ENCODE peak calls at places on chromosome 14, in seven cellular contexts. F is cardiac muscle cell, Y is Caco-2, R is transverse colon, W is fibroblast of lung, A is upper lobe of left lung, G is keratinocyte. Q is an unnamed sample. For H3K36me3, the result is how much of the 10 kb centered on the place peaks cover.

GRCh38 chr14:54562334-54562733 is 4.6 kb upstream of the SAMD4A start:
- DNase-seq in G (no peak), R (no peak), W (no peak), F (no peak), A (no peak), Y (no peak), Q (no peak)

GRCh38 chr14:55780156-55780946 is 200.3 kb downstream of the KTN1 start:
- DNase-seq in R (no peak), A (no peak), Y (no peak), F (peak), G (no peak), W (peak), Q (peak)

GRCh38 chr14:20455355-20456300 is 602 bp downstream of the APEX1 start:
- DNase-seq in W (peak), A (no peak), G (no peak), R (no peak), Y (no peak), F (peak), Q (no peak)

GRCh38 chr14:61514006-61514830 is 181.1 kb upstream of the HIF1A start:
- DNase-seq in A (no peak), G (no peak), R (no peak), Y (peak), F (peak), W (peak), Q (no peak)

GRCh38 chr14:48805315-48805714 is 780.9 kb downstream of the RPS29 start:
- DNase-seq in R (no peak), A (no peak), G (no peak), Y (peak), W (no peak), F (no peak), Q (peak)

GRCh38 chr14:99534333-99534732 is 53.1 kb downstream of the CCNK start:
- DNase-seq in G (no peak), R (no peak), Y (no peak), W (no peak), F (no peak), A (no peak), Q (no peak)

GRCh38 chr14:64952598-64953309 is 10.2 kb upstream of the GPX2 start:
- DNase-seq in R (no peak), W (no peak), G (no peak), Y (no peak), F (peak), A (no peak), Q (no peak)

GRCh38 chr14:55739967-55740707 is 160.1 kb downstream of the KTN1 start:
- DNase-seq in W (no peak), F (no peak), R (no peak), Y (no peak), A (no peak), G (no peak), Q (no peak)

GRCh38 chr14:105436891-105437722 is 17.5 kb downstream of the MTA1 start:
- DNase-seq in W (no peak), F (no peak), G (peak), R (peak), A (peak), Y (no peak), Q (no peak)

GRCh38 chr14:60757617-60758016 is 23.1 kb downstream of the MNAT1 start:
- DNase-seq in Y (no peak), R (no peak), A (no peak), F (peak), W (peak), G (peak), Q (no peak)

GRCh38 chr14:99286761-99287160 is 14.8 kb upstream of the BCL11B start:
- DNase-seq in W (no peak), R (no peak), G (no peak), F (no peak), Y (no peak), A (no peak), Q (no peak)

GRCh38 chr14:85296466-85297210 is 233.3 kb upstream of the FLRT2 start:
- DNase-seq in Y (peak), W (peak), F (peak), G (no peak), R (no peak), A (no peak), Q (peak)

GRCh38 chr14:60266021-60266937 is 17.3 kb downstream of the PPM1A start:
- DNase-seq in Y (peak), W (peak), R (no peak), A (no peak), F (peak), G (no peak), Q (peak)

GRCh38 chr14:23385244-23385643 is 8.4 kb downstream of the CMTM5 start:
- DNase-seq in Y (no peak), G (no peak), F (no peak), A (no peak), W (no peak), R (no peak), Q (no peak)

GRCh38 chr14:80584638-80585505 is 356.7 kb downstream of the CEP128 start:
- DNase-seq in G (peak), W (peak), R (no peak), F (no peak), Y (no peak), A (no peak), Q (no peak)

GRCh38 chr14:56549721-56550120 is 29.9 kb upstream of the TMEM260 start:
- DNase-seq in G (no peak), Y (no peak), A (no peak), W (no peak), R (no peak), F (no peak), Q (no peak)

GRCh38 chr14:44649056-44649455 is 142.0 kb upstream of the FSCB start:
- DNase-seq in Y (no peak), G (no peak), R (no peak), F (no peak), W (no peak), A (no peak), Q (no peak)

GRCh38 chr14:79580908-79581307 is 630.4 kb downstream of the DIO2 start:
- DNase-seq in A (no peak), W (no peak), G (no peak), R (no peak), F (no peak), Y (no peak), Q (no peak)

GRCh38 chr14:98700748-98701147 is 571.2 kb downstream of the BCL11B start:
- DNase-seq in W (no peak), Y (no peak), G (no peak), F (no peak), R (no peak), A (no peak), Q (no peak)

GRCh38 chr14:72513994-72514659 is 379.8 kb downstream of the DPF3 start:
- DNase-seq in W (peak), A (no peak), R (no peak), Y (peak), G (no peak), F (peak), Q (no peak)

GRCh38 chr14:76846331-76847047 is 20.3 kb downstream of the LRRC74A start:
- DNase-seq in G (no peak), F (no peak), R (no peak), W (no peak), A (no peak), Y (no peak), Q (no peak)
- TF ChIP-seq CTCF in G (no peak), F (no peak), R (no peak), W (no peak), A (no peak), Y (no peak), Q (no peak)

DNA sequence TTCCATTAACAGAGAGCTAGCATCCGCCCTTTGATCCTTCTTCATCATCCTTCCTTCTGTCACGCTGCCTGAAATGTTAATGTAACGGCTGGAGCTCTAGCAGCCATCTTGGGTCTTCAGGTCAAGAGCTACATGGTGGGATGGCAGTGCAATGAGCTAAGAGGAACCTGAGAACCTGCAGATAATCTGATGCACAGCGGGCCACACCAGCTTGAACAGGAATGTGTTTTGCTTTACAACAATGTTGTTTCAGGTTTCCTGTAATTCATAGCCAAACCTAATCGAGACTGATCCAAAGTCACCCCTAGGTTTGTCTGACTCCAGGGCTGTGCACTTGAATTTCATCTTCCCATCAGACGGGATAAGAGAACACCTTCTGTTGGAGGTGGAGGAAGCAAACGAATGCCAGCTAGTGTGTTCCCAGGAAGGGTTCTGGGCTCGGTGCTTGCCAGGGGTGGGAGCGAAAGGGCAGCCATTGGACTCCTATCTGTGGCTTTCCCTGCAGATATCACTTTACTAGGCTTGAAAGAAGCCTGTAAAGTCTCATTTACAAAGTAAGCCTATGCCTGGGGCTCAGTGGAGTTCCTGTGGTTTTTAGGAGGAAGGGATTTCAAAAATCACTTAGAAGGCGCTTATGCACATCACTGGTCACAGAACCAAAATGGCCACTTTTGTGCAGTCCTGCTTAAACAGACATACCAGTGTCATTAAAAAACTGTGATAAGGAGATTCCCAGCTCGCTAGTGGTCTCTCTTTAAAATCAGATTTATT is 22.9 kb downstream of the CLMN start:
- DNase-seq in A (no peak), W (no peak), R (no peak), F (no peak), G (no peak), Y (no peak), Q (no peak)
- H3K4me3 ChIP-seq in A (no peak), W (no peak), R (no peak), F (no peak), G (no peak), Y (no peak), Q (no peak)

GRCh38 chr14:67766035-67766680 is 50.2 kb downstream of the ZFYVE26 start:
- DNase-seq in G (no peak), F (no peak), A (peak), R (peak), W (no peak), Y (peak), Q (no peak)
- H3K36me3 ChIP-seq in G (under half), F (under half), A (half or more), R (under half), W (under half), Y (under half), Q (under half)

DNA sequence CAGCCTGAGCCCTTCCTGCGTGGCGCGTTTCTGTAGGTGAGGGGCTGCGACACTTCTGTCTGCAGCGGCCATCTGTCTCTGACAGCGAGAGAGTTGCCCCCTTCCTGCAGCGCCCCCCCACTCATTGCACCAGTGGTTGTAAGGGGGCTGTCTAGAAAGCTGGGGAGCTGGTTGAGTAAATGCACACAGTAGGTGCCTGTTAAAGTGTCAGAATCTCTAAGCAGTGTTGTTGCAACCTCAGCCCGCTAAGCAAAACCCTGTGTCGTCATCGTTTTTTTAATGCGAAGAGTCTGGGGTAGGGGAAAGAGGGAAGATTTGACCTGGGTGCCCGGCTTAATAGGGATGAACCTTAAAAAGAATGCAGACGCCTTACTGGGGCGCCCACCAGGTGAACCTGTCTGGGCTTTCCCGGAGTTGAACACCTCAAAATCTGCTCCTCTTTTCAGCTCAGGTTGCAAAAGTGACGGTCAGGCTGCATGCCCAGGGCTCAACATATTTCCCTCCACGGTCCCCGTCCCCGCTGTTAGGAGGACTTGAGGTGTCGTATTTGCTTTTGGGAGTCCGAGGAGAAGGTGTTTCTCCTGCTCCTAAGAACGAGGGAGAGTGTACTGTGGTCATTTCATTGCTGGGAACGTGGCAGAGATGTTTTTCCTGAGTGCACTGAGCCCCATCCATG is 1.0 kb downstream of the DLK1 start:
- DNase-seq in A (no peak), R (no peak), G (no peak), W (no peak), F (no peak), Y (no peak), Q (no peak)
- TF ChIP-seq CTCF in A (no peak), R (no peak), G (no peak), W (no peak), F (no peak), Y (no peak), Q (no peak)

GRCh38 chr14:104342435-104343293 is 204.3 kb downstream of the KIF26A start:
- DNase-seq in G (no peak), R (no peak), Y (no peak), F (no peak), W (no peak), A (peak), Q (peak)

GRCh38 chr14:104343294-104343625 is 204.9 kb downstream of the KIF26A start:
- DNase-seq in Y (no peak), G (no peak), A (no peak), F (no peak), W (no peak), R (no peak), Q (no peak)

GRCh38 chr14:104344815-104345214 is 206.4 kb downstream of the KIF26A start:
- DNase-seq in A (no peak), G (no peak), Y (no peak), W (no peak), R (no peak), F (no peak), Q (no peak)

GRCh38 chr14:104345316-104346111 is 207.1 kb downstream of the KIF26A start:
- DNase-seq in F (no peak), G (no peak), W (no peak), R (no peak), A (no peak), Y (no peak), Q (no peak)

DNA sequence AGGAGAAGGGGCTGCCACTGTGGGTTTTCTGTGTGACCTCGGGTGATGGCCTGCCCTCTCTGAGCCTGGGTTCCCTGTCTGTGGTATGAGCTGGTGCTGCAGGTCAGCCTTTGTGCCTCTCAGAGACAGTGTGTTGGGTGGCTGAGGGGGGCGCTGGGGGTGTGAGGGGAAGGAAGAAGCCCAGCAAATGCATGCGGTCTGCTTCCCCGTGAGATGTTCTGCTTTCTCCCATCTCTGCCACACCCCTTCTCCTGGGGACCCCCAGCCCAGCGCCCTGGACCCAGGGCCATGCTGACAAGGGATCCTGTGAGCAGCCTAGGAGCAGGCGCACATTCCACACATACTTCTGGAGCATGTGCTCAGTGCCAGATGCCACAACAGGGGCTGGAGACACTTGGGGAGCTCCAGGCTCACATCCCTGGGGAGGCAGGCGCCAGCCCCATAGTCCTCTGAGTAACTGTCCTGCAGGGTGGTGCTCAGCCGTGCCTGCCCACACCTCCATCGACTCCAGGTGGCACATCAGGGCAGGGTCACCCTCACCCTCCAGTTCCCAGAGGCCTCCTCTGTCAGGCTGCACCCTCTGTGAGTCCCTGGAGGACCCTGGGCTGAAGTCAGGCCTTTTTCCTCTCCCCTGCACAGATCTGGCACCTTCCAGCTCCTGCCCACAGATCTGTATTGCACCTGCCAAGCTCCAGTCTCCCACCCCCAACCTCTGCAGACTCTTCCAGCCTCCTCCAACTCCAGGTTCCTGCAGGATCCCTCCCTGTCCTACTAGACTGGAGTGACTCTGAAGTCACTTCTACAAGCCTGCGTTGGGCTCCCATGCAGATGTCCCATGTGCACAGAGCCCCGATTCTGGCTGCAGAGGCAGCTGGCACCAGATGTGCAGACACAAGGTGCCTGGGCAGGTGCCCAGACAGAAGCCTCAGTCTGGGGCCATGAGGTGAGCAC is 205.6 kb downstream of the KIF26A start:
- DNase-seq in G (no peak), A (peak), Y (no peak), F (no peak), R (no peak), W (no peak), Q (no peak)
- H3K4me3 ChIP-seq in G (no peak), A (no peak), Y (no peak), F (no peak), R (no peak), W (no peak), Q (no peak)

GRCh38 chr14:77467801-77468200 is 9.9 kb downstream of the AHSA1 start:
- DNase-seq in R (no peak), G (no peak), A (no peak), Y (no peak), W (no peak), F (no peak), Q (no peak)
- H3K36me3 ChIP-seq in R (half or more), G (under half), A (half or more), Y (under half), W (under half), F (under half), Q (under half)